ENCODE peak calls at places on chromosomes 12 and 14, in nine cellular contexts. H is activated CD4-positive, alpha-beta T cell treated with anti-CD3 and anti-CD28 coated beads, Interleukin-2, amount 10 ng/mL, durations not matched to agents 7 days and 5 days; J is HCEC 1CT; U is HT1080; B is upper lobe of right lung; S is frontal cortex; F is stimulated activated CD8-positive, alpha-beta memory T cell treated with anti-CD3 and anti-CD28 coated beads, Interleukin-7, amount 100 ng/mL, for 48 hours; X is ureter; R is effector memory CD4-positive, alpha-beta T cell. O is an unnamed sample.

GRCh38 chr12:15627995-15628945 is 160.9 kb downstream of the EPS8 start:
- DNase-seq in H (no peak), J (no peak), U (peak), B (no peak), S (no peak), F (no peak), X (no peak), R (no peak), O (no peak)

GRCh38 chr12:38586652-38587219 is 270.2 kb downstream of the ALG10B start:
- DNase-seq in H (no peak), J (no peak), U (peak), B (no peak), S (no peak), F (no peak), X (no peak), R (no peak), O (no peak)

GRCh38 chr12:130747867-130748740 is 32.0 kb upstream of the RIMBP2 start:
- DNase-seq in H (peak), J (peak), U (peak), B (peak), S (peak), F (peak), X (peak), R (peak), O (peak)

GRCh38 chr14:51607677-51608076 is 44.0 kb upstream of the FRMD6 start:
- DNase-seq in H (no peak), J (no peak), U (peak), B (no peak), S (no peak), F (no peak), X (no peak), R (no peak), O (no peak)

GRCh38 chr12:120928864-120929652 is 24.9 kb upstream of the SPPL3 start:
- DNase-seq in H (no peak), J (no peak), U (no peak), B (no peak), S (no peak), F (no peak), X (peak), R (no peak), O (no peak)

GRCh38 chr12:115528466-115528865 is 749.0 kb downstream of the MED13L start:
- DNase-seq in H (no peak), J (no peak), U (no peak), B (no peak), S (no peak), F (no peak), X (no peak), R (no peak), O (no peak)

GRCh38 chr12:25074954-25075353 is 120.0 kb downstream of the DNAI7 start:
- DNase-seq in H (no peak), J (no peak), U (no peak), B (no peak), S (no peak), F (no peak), X (no peak), R (no peak), O (no peak)

GRCh38 chr14:65243766-65244442 is 141.6 kb upstream of the MAX start:
- DNase-seq in H (peak), J (peak), U (peak), B (no peak), S (no peak), F (no peak), X (no peak), R (no peak), O (no peak)

GRCh38 chr14:93055651-93056115 is 60.0 kb downstream of the ITPK1 start:
- DNase-seq in H (no peak), J (no peak), U (no peak), B (no peak), S (no peak), F (no peak), X (no peak), R (no peak), O (no peak)

GRCh38 chr14:54500744-54501143 is 9.0 kb upstream of the CGRRF1 start:
- DNase-seq in H (no peak), J (no peak), U (no peak), B (no peak), S (no peak), F (no peak), X (no peak), R (no peak), O (no peak)

GRCh38 chr12:93901739-93902138 is 224.6 kb downstream of the CRADD start:
- DNase-seq in H (no peak), J (no peak), U (no peak), B (no peak), S (no peak), F (no peak), X (no peak), R (no peak), O (no peak)

GRCh38 chr14:61528591-61529021 is 166.7 kb upstream of the HIF1A start:
- DNase-seq in H (no peak), J (peak), U (peak), B (no peak), S (no peak), F (peak), X (no peak), R (no peak), O (peak)

GRCh38 chr12:96989916-96990315 is 82.9 kb downstream of the NEDD1 start:
- DNase-seq in H (peak), J (no peak), U (no peak), B (no peak), S (no peak), F (no peak), X (no peak), R (no peak), O (no peak)

GRCh38 chr14:73783107-73783727 is 68.4 kb upstream of the PTGR2 start:
- DNase-seq in H (no peak), J (no peak), U (no peak), B (no peak), S (no peak), F (no peak), X (no peak), R (no peak), O (no peak)

GRCh38 chr12:16224196-16224595 is 53.3 kb downstream of the SLC15A5 start:
- DNase-seq in H (no peak), J (no peak), U (no peak), B (no peak), S (no peak), F (no peak), X (no peak), R (no peak), O (no peak)

GRCh38 chr12:121533391-121534090 is 47.3 kb downstream of the KDM2B start:
- DNase-seq in H (no peak), J (no peak), U (no peak), B (peak), S (no peak), F (no peak), X (no peak), R (no peak), O (no peak)

GRCh38 chr12:78636253-78636855 is 228.2 kb upstream of the SYT1 start:
- DNase-seq in H (no peak), J (peak), U (no peak), B (no peak), S (no peak), F (no peak), X (no peak), R (no peak), O (no peak)

GRCh38 chr14:63388766-63389431 is 70.2 kb upstream of the GPHB5 start:
- DNase-seq in H (peak), J (peak), U (peak), B (peak), S (peak), F (peak), X (peak), R (peak), O (peak)

GRCh38 chr12:118337194-118337838 is 35.4 kb downstream of the TAOK3 start:
- DNase-seq in H (no peak), J (peak), U (no peak), B (no peak), S (no peak), F (no peak), X (no peak), R (no peak), O (no peak)

GRCh38 chr14:55267816-55268215 is 3.4 kb upstream of the FBXO34 start:
- DNase-seq in H (no peak), J (no peak), U (no peak), B (no peak), S (no peak), F (no peak), X (no peak), R (no peak), O (no peak)